ENCODE peak calls at places on chromosome 16, in four cellular contexts. L is AG04449, Z is RWPE1, E is lower lobe of right lung. T is an unnamed sample.

GRCh38 chr16:76676356-76676755 is 399.2 kb downstream of the CNTNAP4 start:
- DNase-seq in L (no peak), E (no peak), Z (peak), T (no peak)

GRCh38 chr16:57985204-57986121 is 14.5 kb upstream of the CNGB1 start:
- DNase-seq in L (no peak), E (peak), Z (no peak), T (no peak)

GRCh38 chr16:82038941-82039340 is 3.9 kb downstream of the HSD17B2 start:
- DNase-seq in E (no peak), L (no peak), Z (no peak), T (no peak)

GRCh38 chr16:34078697-34079096 is 619.3 kb downstream of the TP53TG3F start:
- DNase-seq in L (peak), E (no peak), Z (no peak), T (no peak)

GRCh38 chr16:68065716-68066305 is 19.4 kb upstream of the NFATC3 start:
- DNase-seq in E (no peak), L (peak), Z (no peak), T (no peak)

GRCh38 chr16:67936124-67936875 is at the start of gene PSMB10:
- DNase-seq in E (peak), Z (peak), L (no peak), T (peak)

GRCh38 chr16:84513111-84514065 is 8.9 kb upstream of the MEAK7 start:
- DNase-seq in L (peak), E (no peak), Z (no peak), T (no peak)

GRCh38 chr16:28494141-28494851 is at the start of gene APOBR:
- DNase-seq in Z (no peak), E (peak), L (no peak), T (peak)

GRCh38 chr16:56630134-56630533 is 2.3 kb upstream of the MT1M start:
- DNase-seq in L (no peak), E (no peak), Z (no peak), T (no peak)

GRCh38 chr16:80824623-80825364 is 20.4 kb upstream of the CDYL2 start:
- DNase-seq in L (no peak), Z (peak), E (no peak), T (no peak)

GRCh38 chr16:85557083-85557975 is 55.8 kb upstream of the GSE1 start:
- DNase-seq in E (no peak), L (no peak), Z (peak), T (peak)

GRCh38 chr16:85557976-85558589 is 55.0 kb upstream of the GSE1 start:
- DNase-seq in L (no peak), E (no peak), Z (peak), T (no peak)

GRCh38 chr16:85555549-85556455 is 57.3 kb upstream of the GSE1 start:
- DNase-seq in L (no peak), Z (peak), E (peak), T (peak)

GRCh38 chr16:85554791-85555548 is 58.2 kb upstream of the GSE1 start:
- DNase-seq in L (no peak), Z (peak), E (peak), T (peak)

GRCh38 chr16:85556456-85557082 is 56.6 kb upstream of the GSE1 start:
- DNase-seq in E (peak), Z (peak), L (no peak), T (peak)
- TF ChIP-seq CTCF in E (no peak), Z (no peak), L (no peak), T (no peak)

GRCh38 chr16:75048546-75048945 is 49.7 kb downstream of the ZNRF1 start:
- DNase-seq in L (no peak), E (no peak), Z (no peak), T (no peak)
- TF ChIP-seq CTCF in L (no peak), E (no peak), Z (no peak), T (no peak)

GRCh38 chr16:66561381-66562080 is 4.7 kb upstream of the CMTM1 start:
- DNase-seq in L (no peak), Z (no peak), E (no peak), T (no peak)

GRCh38 chr16:66562986-66563385 is 3.3 kb upstream of the CMTM1 start:
- DNase-seq in L (no peak), Z (no peak), E (no peak), T (no peak)

GRCh38 chr16:66563574-66564334 is 2.5 kb upstream of the CMTM1 start:
- DNase-seq in Z (no peak), E (no peak), L (no peak), T (no peak)

GRCh38 chr16:66560107-66560506 is 6.1 kb upstream of the CMTM1 start:
- DNase-seq in E (no peak), Z (no peak), L (no peak), T (no peak)

DNA sequence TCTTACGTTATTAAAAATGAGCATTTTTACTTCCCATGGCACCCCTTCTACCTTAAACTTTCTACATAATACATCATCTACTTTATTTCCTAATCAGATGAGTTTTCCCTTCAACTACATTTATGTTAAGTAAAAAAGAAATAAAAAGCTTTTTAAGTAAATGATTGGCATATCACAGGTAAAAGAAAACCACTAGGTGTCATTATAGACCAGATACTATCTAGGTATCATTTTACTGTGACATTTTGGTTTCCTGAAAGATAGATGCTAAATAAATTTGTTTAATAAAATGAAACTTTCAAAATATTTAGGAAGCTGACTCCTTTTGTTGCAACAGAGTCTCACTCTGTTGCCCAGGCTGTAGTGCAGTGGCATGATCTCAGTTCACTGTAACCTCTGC is 3.8 kb upstream of the CMTM1 start:
- DNase-seq in Z (no peak), L (no peak), E (no peak), T (no peak)
- TF ChIP-seq CTCF in Z (peak), L (no peak), E (no peak), T (no peak)

GRCh38 chr16:65783709-65784474 is 582.6 kb upstream of the CDH5 start:
- DNase-seq in E (no peak), L (no peak), Z (no peak), T (no peak)

GRCh38 chr16:65781363-65781762 is 585.1 kb upstream of the CDH5 start:
- DNase-seq in Z (no peak), E (no peak), L (no peak), T (no peak)

GRCh38 chr16:65781855-65782254 is 584.6 kb upstream of the CDH5 start:
- DNase-seq in Z (no peak), L (no peak), E (no peak), T (no peak)

GRCh38 chr16:65779196-65779595 is 587.3 kb upstream of the CDH5 start:
- DNase-seq in Z (no peak), E (no peak), L (no peak), T (no peak)

GRCh38 chr16:65782537-65783290 is 583.8 kb upstream of the CDH5 start:
- DNase-seq in L (peak), E (no peak), Z (peak), T (no peak)
- TF ChIP-seq CTCF in L (no peak), E (no peak), Z (no peak), T (no peak)

GRCh38 chr16:48132696-48133095 is 23.1 kb downstream of the ABCC12 start:
- DNase-seq in Z (no peak), L (no peak), E (no peak), T (no peak)

GRCh38 chr16:48133455-48134226 is 22.2 kb downstream of the ABCC12 start:
- DNase-seq in E (peak), L (no peak), Z (no peak), T (no peak)

GRCh38 chr16:48128769-48129168 is 27.0 kb downstream of the ABCC12 start:
- DNase-seq in Z (no peak), E (no peak), L (no peak), T (no peak)

GRCh38 chr16:48129926-48130325 is 25.9 kb downstream of the ABCC12 start:
- DNase-seq in L (no peak), Z (no peak), E (no peak), T (no peak)

GRCh38 chr16:48131201-48131600 is 24.6 kb downstream of the ABCC12 start:
- DNase-seq in E (no peak), Z (no peak), L (no peak), T (no peak)
- TF ChIP-seq CTCF in E (no peak), Z (no peak), L (no peak), T (no peak)

DNA sequence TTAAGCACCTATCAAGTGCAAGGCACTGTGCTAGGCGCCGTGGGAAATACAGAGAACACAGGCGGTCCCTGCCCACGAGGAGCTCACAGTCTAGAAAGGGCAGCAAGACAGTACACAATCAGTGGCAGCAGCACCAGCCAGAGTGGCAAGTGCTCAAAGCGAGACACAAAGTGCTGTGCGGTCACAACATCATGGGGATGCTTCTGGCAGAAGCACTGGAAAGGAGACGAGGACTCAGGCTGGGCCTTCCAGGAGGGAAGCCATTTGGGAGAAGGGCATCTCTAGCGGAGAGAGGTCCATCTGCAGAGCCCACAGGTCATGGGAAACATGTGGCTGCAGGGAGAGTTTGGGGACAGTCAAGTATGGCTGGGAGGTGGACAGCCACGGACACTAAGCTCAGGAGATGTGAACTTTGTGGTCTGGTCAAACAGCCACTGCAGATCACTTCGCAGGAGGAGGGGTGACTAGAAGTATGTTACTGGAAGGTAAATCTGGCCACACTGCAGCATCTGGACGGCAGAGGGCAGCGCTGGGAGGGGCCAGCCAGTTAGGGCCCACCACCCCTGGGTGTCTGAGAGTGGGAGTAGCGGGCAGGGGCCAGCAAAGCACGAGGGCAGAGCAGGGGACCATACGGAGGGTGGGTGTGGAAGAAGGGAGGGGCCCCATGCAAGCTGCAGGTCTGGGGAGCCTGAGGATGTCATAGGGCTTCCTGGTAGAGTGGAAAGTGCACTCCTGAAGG is 71.1 kb downstream of the N4BP1 start:
- DNase-seq in E (peak), L (no peak), Z (no peak), T (no peak)
- TF ChIP-seq CTCF in E (no peak), L (peak), Z (no peak), T (no peak)

DNA sequence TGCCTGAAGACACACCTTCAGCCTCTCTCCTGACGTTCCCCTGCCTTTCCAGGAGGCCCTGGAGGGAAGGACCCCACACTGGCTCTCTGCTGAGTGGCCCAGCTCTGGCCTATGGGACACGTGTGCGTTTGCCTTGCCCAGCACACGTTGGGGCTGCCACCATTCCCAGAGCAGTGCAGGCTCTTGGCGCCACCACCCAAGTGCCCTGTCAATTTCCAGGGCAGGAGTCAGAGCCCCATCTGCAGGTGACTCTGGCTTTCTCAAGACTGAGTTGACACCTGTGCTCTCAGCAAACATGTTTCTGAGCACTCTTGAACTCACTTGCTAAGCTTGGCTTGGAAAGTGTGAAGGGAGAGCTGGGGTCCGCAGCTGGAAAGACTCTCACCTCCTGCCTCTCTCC is 4.7 kb upstream of the IRF8 start:
- DNase-seq in Z (no peak), L (no peak), E (no peak), T (no peak)
- TF ChIP-seq CTCF in Z (no peak), L (no peak), E (peak), T (no peak)

DNA sequence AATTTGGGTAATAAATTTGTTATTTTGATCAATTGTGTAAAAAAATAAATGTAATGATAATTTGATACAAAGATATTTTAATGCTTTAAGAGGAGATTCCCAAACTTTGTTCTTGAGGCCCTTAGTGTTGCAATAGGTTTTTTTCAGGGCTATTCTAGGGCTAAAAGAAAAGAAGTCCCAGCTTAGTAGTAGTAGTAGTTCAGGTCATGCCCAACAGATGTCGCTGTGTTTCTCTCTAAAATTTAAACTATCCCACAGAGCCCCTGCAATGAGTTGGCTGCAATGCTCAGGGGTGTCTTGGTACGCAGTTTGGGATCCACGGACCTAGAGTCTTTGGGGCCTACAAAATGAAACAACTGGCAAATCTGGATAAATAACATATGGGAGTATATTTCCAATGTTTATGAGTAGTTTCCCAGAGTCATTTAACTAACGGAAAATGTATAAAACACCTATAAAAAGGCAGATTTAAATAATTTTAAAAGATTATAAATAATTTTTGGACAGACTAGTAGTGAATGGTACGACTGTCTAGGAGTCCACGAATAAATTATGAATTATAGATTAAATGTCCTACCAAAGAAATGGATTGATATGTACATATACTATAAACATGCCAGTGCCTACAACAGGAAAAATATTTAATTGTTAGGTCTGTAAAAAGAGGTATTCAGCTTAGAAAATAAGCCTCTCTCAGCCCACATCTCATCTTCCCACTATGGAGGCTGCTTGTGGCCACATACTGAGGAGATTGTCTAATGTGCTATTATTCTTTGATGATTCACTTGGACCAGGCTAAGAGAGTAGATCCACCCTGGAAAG is 228.5 kb upstream of the PMFBP1 start:
- DNase-seq in E (no peak), Z (peak), L (no peak), T (no peak)
- TF ChIP-seq CTCF in E (peak), Z (peak), L (peak), T (no peak)

GRCh38 chr16:3032624-3033023 is 4.1 kb downstream of the BICDL2 start:
- DNase-seq in E (no peak), L (no peak), Z (no peak), T (no peak)
- TF ChIP-seq CTCF in E (no peak), L (no peak), Z (no peak), T (no peak)

T was measured in activated B cell treated with CpG ODN at 0.5 μM for 24 hours.